ENCODE peak calls at places on chromosome 21, in seven cellular contexts. O is A549; D is left lung; I is AG04450; W is CD8-positive, alpha-beta T cell; J is fibroblast of lung; M is hepatocyte. G is an unnamed sample.

GRCh38 chr21:16789636-16790035 is 723.2 kb upstream of the CXADR start:
- DNase-seq in I (no peak), O (no peak), D (no peak), M (no peak), W (no peak), J (peak), G (no peak)

GRCh38 chr21:40051801-40052200 is 184.6 kb downstream of the PCP4 start:
- DNase-seq in D (no peak), I (no peak), M (no peak), J (no peak), W (no peak), O (no peak), G (no peak)

GRCh38 chr21:33642896-33643657 is 776 bp downstream of the ITSN1 start:
- DNase-seq in D (peak), J (peak), W (peak), O (no peak), I (no peak), M (peak), G (peak)

GRCh38 chr21:29511076-29511475 is 212.4 kb downstream of the BACH1 start:
- DNase-seq in I (no peak), D (no peak), M (no peak), W (no peak), O (no peak), J (peak), G (no peak)

GRCh38 chr21:34992736-34993135 is 56.4 kb downstream of the RUNX1 start:
- DNase-seq in M (no peak), D (no peak), J (peak), I (no peak), W (no peak), O (no peak), G (no peak)

GRCh38 chr21:29797155-29797554 is 142.6 kb downstream of the GRIK1 start:
- DNase-seq in M (no peak), I (no peak), O (no peak), D (no peak), W (no peak), J (no peak), G (no peak)

GRCh38 chr21:41431788-41432548 is 5.9 kb downstream of the MX1 start:
- DNase-seq in I (no peak), W (no peak), D (no peak), J (no peak), O (no peak), M (no peak), G (no peak)

GRCh38 chr21:41304068-41304720 is 12.4 kb upstream of the FAM3B start:
- DNase-seq in O (no peak), D (no peak), I (no peak), J (no peak), W (no peak), M (no peak), G (peak)

GRCh38 chr21:45551816-45552695 is 9.8 kb upstream of the SLC19A1 start:
- DNase-seq in I (no peak), J (no peak), M (no peak), O (no peak), D (peak), W (no peak), G (peak)

GRCh38 chr21:45014747-45015468 is 59.5 kb upstream of the ADARB1 start:
- DNase-seq in J (no peak), D (no peak), I (no peak), O (no peak), W (no peak), M (no peak), G (no peak)

GRCh38 chr21:39447264-39447663 is 1.7 kb upstream of the LCA5L start:
- DNase-seq in J (no peak), M (no peak), D (no peak), W (no peak), I (no peak), O (no peak), G (no peak)

GRCh38 chr21:44763451-44764318 is 37.9 kb downstream of the UBE2G2 start:
- DNase-seq in M (no peak), J (no peak), D (no peak), O (no peak), W (no peak), I (no peak), G (no peak)

GRCh38 chr21:34950980-34951379 is 98.1 kb downstream of the RUNX1 start:
- DNase-seq in I (no peak), W (no peak), O (no peak), D (no peak), M (no peak), J (peak), G (no peak)

GRCh38 chr21:38303300-38303699 is 46.5 kb downstream of the KCNJ15 start:
- DNase-seq in M (peak), O (peak), I (no peak), W (no peak), D (no peak), J (peak), G (no peak)

GRCh38 chr21:29177800-29178199 is 47.4 kb downstream of the MAP3K7CL start:
- DNase-seq in M (no peak), W (no peak), I (no peak), O (no peak), D (no peak), J (no peak), G (no peak)

GRCh38 chr21:39016740-39017315 is 166.4 kb downstream of the PSMG1 start:
- DNase-seq in M (no peak), I (no peak), O (no peak), W (no peak), J (no peak), D (peak), G (no peak)

GRCh38 chr21:45990741-45991605 is 9.4 kb downstream of the COL6A1 start:
- DNase-seq in I (no peak), D (peak), O (no peak), M (no peak), W (peak), J (no peak), G (peak)

GRCh38 chr21:38912789-38913119 is 107.0 kb downstream of the ETS2 start:
- DNase-seq in J (no peak), O (no peak), I (no peak), M (no peak), W (no peak), D (no peak), G (no peak)

GRCh38 chr21:31498985-31499384 is 154.9 kb upstream of the TIAM1 start:
- DNase-seq in M (no peak), O (no peak), I (no peak), J (no peak), W (no peak), D (no peak), G (no peak)
- TF ChIP-seq CTCF in M (no peak), O (no peak), I (no peak), J (no peak), W (no peak), D (no peak), G (no peak)

DNA sequence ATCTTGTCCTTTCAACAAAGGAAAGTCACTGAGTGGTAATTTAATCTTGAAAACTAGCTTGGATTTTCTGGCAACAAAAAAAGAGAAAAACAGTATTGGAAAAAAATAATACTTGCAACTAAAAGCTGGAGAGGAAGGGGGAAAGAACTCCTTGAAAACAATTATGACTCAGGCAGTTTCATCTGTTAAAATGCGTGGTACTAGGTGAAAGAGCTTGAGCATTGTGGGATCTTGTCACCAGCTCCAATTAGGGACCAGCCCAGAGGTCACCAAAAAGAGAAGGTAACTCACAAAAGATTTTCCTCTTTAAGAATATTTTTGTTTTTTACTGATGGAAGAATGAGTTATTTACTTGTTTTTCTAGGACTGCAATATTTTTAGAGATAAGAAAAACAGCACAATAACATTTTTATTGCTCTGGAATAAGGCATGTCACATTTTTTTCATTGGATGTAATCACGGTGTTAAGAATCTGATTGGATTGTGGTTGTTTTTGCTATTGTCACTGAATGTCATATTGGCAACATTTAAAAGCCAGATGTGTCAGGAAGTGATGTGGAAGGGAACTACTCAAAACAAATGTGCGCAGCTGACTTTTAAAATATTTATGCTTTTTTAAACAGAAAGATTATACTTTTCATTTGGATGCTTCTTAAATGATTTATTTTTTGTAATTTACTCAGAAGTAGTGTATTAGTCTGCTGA is 78.5 kb upstream of the ADAMTS5 start:
- DNase-seq in M (no peak), J (no peak), D (no peak), I (no peak), O (no peak), W (no peak), G (no peak)
- H3K27ac ChIP-seq in M (no peak), J (no peak), D (no peak), I (no peak), O (no peak), W (no peak), G (no peak)

GRCh38 chr21:22795644-22796043 is 1797.4 kb downstream of the NCAM2 start:
- DNase-seq in I (no peak), D (no peak), O (no peak), M (no peak), J (no peak), W (no peak), G (no peak)
- TF ChIP-seq CTCF in I (no peak), D (no peak), O (no peak), M (no peak), J (no peak), W (no peak), G (no peak)

DNA sequence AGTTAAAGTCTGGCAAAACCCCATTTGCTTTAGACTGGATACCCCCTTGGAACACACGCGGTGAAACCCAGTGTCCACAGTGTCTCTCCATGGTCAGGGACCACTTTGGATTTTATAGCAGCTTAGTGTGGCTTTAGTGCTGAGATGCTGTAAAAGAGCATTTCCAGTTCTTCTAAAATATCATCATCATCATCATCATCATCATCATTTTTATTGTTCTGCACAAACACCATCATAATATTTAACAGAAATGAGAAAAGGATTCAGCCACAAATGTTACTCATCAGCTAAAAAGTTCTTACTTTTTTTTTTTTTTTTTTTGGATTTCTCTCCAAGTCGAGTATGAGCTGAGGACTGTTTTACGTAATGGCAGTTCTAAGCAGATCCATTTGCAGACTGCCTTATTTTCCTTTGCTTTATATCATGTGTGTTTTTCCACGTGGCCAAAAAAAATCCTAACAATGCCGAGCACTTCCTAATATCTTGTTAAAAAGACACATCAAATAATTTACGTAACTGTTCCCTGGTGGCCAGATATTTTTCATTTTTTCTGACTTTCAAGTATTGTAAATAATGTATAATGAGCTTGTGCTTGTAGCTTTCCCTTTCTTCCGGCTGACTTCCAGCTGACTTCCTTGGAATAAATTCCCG is 62.8 kb downstream of the EVA1C start:
- DNase-seq in D (no peak), J (peak), W (no peak), I (no peak), M (no peak), O (no peak), G (no peak)
- H3K27ac ChIP-seq in D (peak), J (no peak), W (no peak), I (peak), M (no peak), O (peak), G (peak)

GRCh38 chr21:43270800-43271261 is 102.0 kb downstream of the CRYAA start:
- DNase-seq in O (no peak), D (no peak), W (no peak), M (no peak), I (no peak), J (peak), G (no peak)

GRCh38 chr21:43268804-43269186 is 100.0 kb downstream of the CRYAA start:
- DNase-seq in O (no peak), M (no peak), I (no peak), W (no peak), J (no peak), D (no peak), G (no peak)

GRCh38 chr21:43269981-43270670 is 101.3 kb downstream of the CRYAA start:
- DNase-seq in W (no peak), I (no peak), J (no peak), M (no peak), O (no peak), D (no peak), G (no peak)

GRCh38 chr21:43268086-43268803 is 99.4 kb downstream of the CRYAA start:
- DNase-seq in W (no peak), J (no peak), D (no peak), O (no peak), M (no peak), I (no peak), G (no peak)

DNA sequence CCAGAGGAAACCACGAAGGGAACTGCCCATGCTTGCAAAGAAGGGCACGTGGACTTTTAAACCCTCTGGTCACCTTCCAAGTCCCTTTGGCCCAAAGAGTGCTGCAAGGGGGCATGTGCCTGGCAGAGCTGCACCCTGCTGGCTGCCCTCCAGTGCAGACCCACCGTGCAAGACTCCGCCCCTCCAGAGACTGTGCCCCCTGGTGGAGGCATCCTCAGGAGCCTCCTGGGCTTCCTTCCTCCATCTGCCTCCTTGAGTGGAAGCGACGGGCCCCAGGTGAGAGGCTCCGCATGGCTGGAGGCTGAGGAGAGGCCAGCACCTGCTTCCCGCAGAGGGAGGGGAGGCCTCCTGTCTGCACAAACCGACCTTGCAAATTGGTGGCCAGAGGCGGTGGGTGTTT is 100.7 kb downstream of the CRYAA start:
- DNase-seq in O (no peak), D (no peak), I (no peak), M (no peak), W (peak), J (no peak), G (no peak)
- TF ChIP-seq CTCF in O (no peak), D (no peak), I (peak), M (no peak), W (peak), J (no peak), G (no peak)

GRCh38 chr21:36845790-36846189 is 120.7 kb downstream of the HLCS start:
- DNase-seq in I (no peak), J (no peak), D (no peak), O (no peak), W (no peak), M (no peak), G (no peak)

GRCh38 chr21:36848875-36849274 is 117.6 kb downstream of the HLCS start:
- DNase-seq in W (no peak), I (no peak), O (no peak), D (no peak), J (no peak), M (no peak), G (no peak)

GRCh38 chr21:36846624-36847023 is 119.8 kb downstream of the HLCS start:
- DNase-seq in J (no peak), W (no peak), M (no peak), D (no peak), I (no peak), O (no peak), G (no peak)

GRCh38 chr21:36845070-36845469 is 121.4 kb downstream of the HLCS start:
- DNase-seq in J (no peak), O (no peak), M (no peak), I (no peak), W (no peak), D (no peak), G (no peak)

GRCh38 chr21:36847189-36847588 is 119.3 kb downstream of the HLCS start:
- DNase-seq in W (no peak), O (peak), M (peak), J (peak), I (peak), D (no peak), G (no peak)
- H3K27ac ChIP-seq in W (no peak), O (peak), M (peak), J (peak), I (peak), D (no peak), G (no peak)

G was measured in pancreas.